ENCODE peak calls at places on chromosomes 4 and X, in four cellular contexts. L is IMR-90, M is H1, P is H9. B is an unnamed sample.

GRCh38 chr4:144574004-144574403 is 72.0 kb upstream of the HHIP start:
- DNase-seq in L (no peak), M (no peak), P (no peak), B (no peak)

GRCh38 chrX:27336466-27337091 is 126.6 kb downstream of the PPP4R3C start:
- DNase-seq in L (peak; percentile 2), M (peak; percentile 3), P (peak; percentile 48), B (peak; percentile 30)

GRCh38 chrX:94053575-94053974 is 379.6 kb downstream of the FAM133A start:
- DNase-seq in L (no peak), M (no peak), P (no peak), B (no peak)

GRCh38 chr4:152509595-152510209 is 26.2 kb downstream of the FBXW7 start:
- DNase-seq in L (no peak), M (no peak), P (no peak), B (no peak)

GRCh38 chrX:11970935-11971334 is 167.3 kb upstream of the FRMPD4 start:
- DNase-seq in L (peak; percentile 17), M (no peak), P (no peak), B (no peak)

GRCh38 chr4:146222313-146222712 is 8.0 kb downstream of the REELD1 start:
- DNase-seq in L (peak; percentile 54), M (no peak), P (no peak), B (peak; percentile 53)

GRCh38 chrX:28586891-28587635 is at the start of gene IL1RAPL1:
- DNase-seq in L (peak; percentile 81), M (no peak), P (no peak), B (peak; percentile 38)

GRCh38 chrX:65821721-65822496 is 154.5 kb downstream of the MSN start:
- DNase-seq in L (no peak), M (no peak), P (no peak), B (peak; percentile 0)

GRCh38 chr4:8607603-8608481 is 15.3 kb downstream of the CPZ start:
- DNase-seq in L (no peak), M (peak; percentile 21), P (peak; percentile 82), B (peak; percentile 62)

GRCh38 chr4:20338841-20339240 is 87.1 kb downstream of the SLIT2 start:
- DNase-seq in L (peak; percentile 21), M (no peak), P (no peak), B (no peak)

GRCh38 chr4:31343058-31343457 is 622.9 kb downstream of the PCDH7 start:
- DNase-seq in L (no peak), M (no peak), P (no peak), B (peak; percentile 40)

GRCh38 chrX:12617241-12617640 is 174.0 kb upstream of the PRPS2 start:
- DNase-seq in L (no peak), M (no peak), P (no peak), B (no peak)

GRCh38 chr4:98581126-98581525 is 77.3 kb downstream of the TSPAN5 start:
- DNase-seq in L (no peak), M (no peak), P (no peak), B (no peak)

GRCh38 chr4:98586231-98586630 is 72.2 kb downstream of the TSPAN5 start:
- DNase-seq in L (no peak), M (no peak), P (no peak), B (no peak)

GRCh38 chr4:98584265-98584664 is 74.1 kb downstream of the TSPAN5 start:
- DNase-seq in L (peak; percentile 58), M (no peak), P (no peak), B (no peak)

GRCh38 chr4:98586634-98587354 is 71.6 kb downstream of the TSPAN5 start:
- DNase-seq in L (no peak), M (no peak), P (no peak), B (no peak)

GRCh38 chr4:98583265-98583664 is 75.1 kb downstream of the TSPAN5 start:
- DNase-seq in L (no peak), M (no peak), P (no peak), B (no peak)
- H3K56ac ChIP-seq in L (no peak overlapping the region), M (no peak overlapping the region), P (no peak overlapping the region), B (no peak overlapping the region)

GRCh38 chr4:168648494-168648893 is 151.6 kb downstream of the PALLD start:
- DNase-seq in L (no peak), M (no peak), P (no peak), B (no peak)
- H3K56ac ChIP-seq in L (no peak overlapping the region), M (no peak overlapping the region), P (no peak overlapping the region), B (no peak overlapping the region)

DNA sequence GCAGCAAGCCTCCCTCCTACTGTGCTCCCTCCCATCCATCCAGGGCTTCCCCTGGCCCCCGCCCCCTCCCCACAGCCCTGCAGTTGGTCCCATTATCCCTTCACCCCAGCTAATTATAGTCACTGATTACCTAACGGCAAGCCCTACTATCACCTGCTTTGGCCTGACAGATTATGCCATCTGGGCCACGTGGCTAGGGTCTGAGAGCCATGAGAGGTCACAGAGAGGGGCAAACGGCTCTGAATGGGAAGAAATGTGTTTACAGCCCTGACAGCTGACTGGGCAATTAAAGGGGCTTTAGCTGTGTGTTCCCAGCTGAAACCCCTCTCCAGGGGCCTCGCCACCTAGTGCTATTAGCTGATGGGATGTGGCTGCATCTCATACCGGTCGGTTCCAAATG is 134.4 kb upstream of the CPEB2 start:
- DNase-seq in L (no peak), M (no peak), P (no peak), B (peak; percentile 62)
- H3K56ac ChIP-seq in L (no peak overlapping the region), M (no peak overlapping the region), P (no peak overlapping the region), B (no peak overlapping the region)

GRCh38 chr4:166903408-166903807 is 330.9 kb downstream of the SPOCK3 start:
- DNase-seq in L (no peak), M (no peak), P (no peak), B (no peak)
- H3K56ac ChIP-seq in L (no peak overlapping the region), M (no peak overlapping the region), P (no peak overlapping the region), B (no peak overlapping the region)

DNA sequence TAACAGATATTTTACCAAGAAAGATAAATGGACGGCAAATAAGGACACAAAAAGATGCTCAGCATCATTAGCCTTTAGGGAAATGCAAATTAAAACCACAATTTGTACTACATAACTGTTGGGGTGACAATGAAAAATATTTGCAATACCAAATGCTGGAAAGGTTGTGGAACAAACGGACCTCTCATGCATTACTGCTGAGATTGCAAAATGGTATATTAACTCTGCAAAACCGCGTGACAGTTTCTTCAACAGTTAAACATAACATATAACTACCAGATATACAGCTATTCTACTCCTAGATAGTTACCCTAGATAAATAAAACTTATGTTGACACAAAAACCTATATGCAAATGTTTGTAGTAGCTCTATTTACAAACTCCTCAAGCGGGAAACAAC is 6.3 kb upstream of the OTC start:
- DNase-seq in L (no peak), M (no peak), P (no peak), B (no peak)
- H3K56ac ChIP-seq in L (no peak overlapping the region), M (no peak overlapping the region), P (no peak overlapping the region), B (no peak overlapping the region)

B was measured in mesendoderm.